ENCODE peak calls at places on chromosome 18, in four cellular contexts. F, O, P and Y are unnamed samples.
A peak's percentile ranks its signal among the peaks of the same experiment; 100 is the strongest.

GRCh38 chr18:7626922-7627440 is 59.9 kb downstream of the PTPRM start:
- DNase-seq in O (peak; percentile 60), F (peak; percentile 79), P (peak; percentile 55), Y (no peak)

GRCh38 chr18:79912994-79913831 is 38.2 kb downstream of the SLC66A2 start:
- DNase-seq in P (no peak), O (no peak), F (no peak), Y (no peak)

GRCh38 chr18:45050712-45051639 is 370.3 kb downstream of the SETBP1 start:
- DNase-seq in O (peak; percentile 97), F (peak; percentile 87), P (peak; percentile 90), Y (no peak)

GRCh38 chr18:63098014-63098981 is 221.3 kb downstream of the BCL2 start:
- DNase-seq in P (no peak), O (no peak), F (no peak), Y (no peak)

GRCh38 chr18:1090758-1091157 is 186.1 kb downstream of the ADCYAP1 start:
- DNase-seq in O (no peak), P (no peak), F (no peak), Y (no peak)

GRCh38 chr18:28469946-28470345 is 293.0 kb upstream of the CDH2 start:
- DNase-seq in P (no peak), O (no peak), F (no peak), Y (no peak)

GRCh38 chr18:54590945-54591344 is at the start of gene DYNAP:
- DNase-seq in O (no peak), F (no peak), P (no peak), Y (no peak)

GRCh38 chr18:74241970-74242369 is 49.8 kb downstream of the CYB5A start:
- DNase-seq in F (no peak), P (no peak), O (no peak), Y (no peak)

GRCh38 chr18:34086370-34086769 is 138.3 kb downstream of the NOL4 start:
- DNase-seq in F (no peak), O (no peak), P (no peak), Y (no peak)

GRCh38 chr18:21735452-21736015 is 5.1 kb upstream of the MIB1 start:
- DNase-seq in O (peak; percentile 84), F (no peak), P (peak; percentile 49), Y (no peak)

GRCh38 chr18:8616026-8616401 is 6.8 kb downstream of the RAB12 start:
- DNase-seq in O (no peak), P (no peak), F (no peak), Y (no peak)

GRCh38 chr18:44741551-44741950 is 60.9 kb downstream of the SETBP1 start:
- DNase-seq in F (no peak), O (no peak), P (no peak), Y (no peak)

GRCh38 chr18:79507076-79507545 is 111.4 kb downstream of the NFATC1 start:
- DNase-seq in F (peak; percentile 85), P (peak; percentile 78), O (peak; percentile 74), Y (peak; percentile 19)

GRCh38 chr18:52607985-52608384 is 268.0 kb downstream of the DCC start:
- DNase-seq in P (no peak), O (no peak), F (no peak), Y (no peak)

GRCh38 chr18:24446953-24447537 is 13.4 kb upstream of the HRH4 start:
- DNase-seq in O (no peak), F (no peak), P (peak; percentile 4), Y (no peak)
- TF ChIP-seq CTCF in O (peak; percentile 16), F (no peak), P (no peak), Y (no peak)

DNA sequence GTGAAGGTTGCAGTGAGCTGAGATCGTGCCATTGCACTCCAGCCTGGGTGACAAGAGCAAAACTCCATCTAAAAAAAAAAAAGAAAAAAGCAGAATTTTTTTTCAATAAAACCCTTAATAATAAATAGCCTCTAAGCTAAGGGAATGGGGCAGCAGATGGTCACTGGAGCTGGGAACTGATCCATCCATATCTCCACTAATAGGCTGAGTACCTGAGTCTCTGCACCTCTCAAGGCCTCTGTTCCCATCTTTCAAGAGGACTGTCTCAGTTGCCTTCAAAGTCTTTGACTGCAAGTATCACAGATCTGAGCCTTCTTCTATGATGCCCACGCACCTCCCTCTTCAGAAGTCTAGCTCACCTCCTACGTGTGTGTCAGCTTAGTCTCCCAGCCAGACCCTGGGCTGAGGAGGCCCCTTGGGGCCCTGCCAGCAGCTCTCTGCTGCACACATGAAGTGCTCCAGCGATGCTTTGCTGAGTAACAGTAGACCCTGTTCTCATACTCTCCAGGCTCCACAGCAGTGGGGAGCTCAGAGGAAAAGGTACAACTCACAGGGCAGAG is 32.9 kb downstream of the ST8SIA5 start:
- DNase-seq in F (no peak), P (no peak), O (no peak), Y (no peak)
- TF ChIP-seq CTCF in F (no peak), P (no peak), O (no peak), Y (no peak)

GRCh38 chr18:48106976-48107781 is 176.7 kb upstream of the SMAD2 start:
- DNase-seq in P (no peak), O (no peak), F (peak; percentile 8), Y (no peak)
- TF ChIP-seq CTCF in P (no peak), O (no peak), F (no peak), Y (no peak)

DNA sequence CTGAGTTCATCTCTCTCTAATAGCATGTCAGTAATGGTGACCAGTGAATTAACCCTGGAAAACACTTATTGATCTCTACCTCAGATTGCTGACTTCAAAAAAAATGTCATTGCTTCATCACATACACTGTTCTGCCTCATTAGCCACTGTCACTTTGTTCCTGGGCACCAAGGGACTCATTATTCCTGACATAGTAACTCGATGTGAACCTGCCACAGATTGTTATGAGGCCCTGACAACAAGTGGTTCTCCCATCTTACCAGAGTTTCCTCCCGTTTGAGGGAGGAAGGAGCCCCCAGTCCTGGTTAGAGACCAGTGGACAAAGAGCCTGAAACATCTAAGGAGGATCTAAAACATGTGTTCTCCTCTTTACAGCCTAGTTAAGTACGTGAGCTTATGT is 403.3 kb upstream of the SMIM21 start:
- DNase-seq in F (no peak), P (no peak), O (no peak), Y (no peak)
- TF ChIP-seq CTCF in F (no peak), P (no peak), O (no peak), Y (no peak)

DNA sequence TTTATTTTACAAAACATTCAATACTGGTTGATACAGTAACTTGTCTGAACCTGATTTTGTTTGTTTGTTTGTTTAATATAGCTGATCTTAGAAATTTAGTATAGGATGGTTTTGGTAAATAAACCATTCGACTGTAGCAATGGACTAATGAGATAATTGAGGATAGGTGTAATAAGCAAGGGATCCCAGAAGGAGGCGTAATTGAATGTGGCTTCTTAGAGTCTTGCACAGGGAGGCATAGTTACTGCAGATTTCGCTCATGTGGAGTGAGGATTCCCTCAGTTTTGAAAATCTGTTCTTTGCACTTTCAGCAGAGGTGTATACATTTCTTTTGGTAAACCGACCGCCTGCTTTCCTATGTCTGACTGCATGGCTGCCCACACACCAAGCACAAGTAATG is 709.6 kb downstream of the SOCS6 start:
- DNase-seq in F (no peak), P (peak; percentile 39), O (no peak), Y (no peak)
- TF ChIP-seq CTCF in F (no peak), P (peak; percentile 40), O (no peak), Y (no peak)

DNA sequence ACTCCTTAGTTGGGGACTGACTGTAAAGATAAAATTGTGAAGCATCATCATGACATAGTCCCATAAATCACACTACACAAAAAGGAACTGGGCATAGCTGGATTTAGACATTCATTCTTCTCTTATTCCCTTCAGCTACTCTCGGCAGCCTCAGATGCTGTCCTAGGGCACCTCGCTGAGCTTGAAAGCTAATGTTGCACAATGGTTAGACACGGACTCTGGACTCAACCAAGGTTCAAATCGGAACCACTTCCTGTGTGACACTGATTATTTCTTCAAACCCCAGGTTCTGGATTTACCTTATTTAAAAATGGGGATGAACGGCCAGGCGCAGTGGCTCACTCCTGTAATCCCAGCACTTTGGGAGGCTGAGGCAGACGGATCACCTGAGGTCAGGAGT is 89.8 kb downstream of the CCBE1 start:
- DNase-seq in P (no peak), O (no peak), F (no peak), Y (no peak)
- TF ChIP-seq CTCF in P (no peak), O (no peak), F (no peak), Y (no peak)

GRCh38 chr18:23689616-23690504 is 607 bp downstream of the LAMA3 start:
- DNase-seq in O (no peak), P (no peak), F (no peak), Y (peak; percentile 46)
- TF ChIP-seq CTCF in O (no peak), P (no peak), F (no peak), Y (no peak)

GRCh38 chr18:50861617-50862016 is 17.3 kb upstream of the ME2 start:
- DNase-seq in P (no peak), F (no peak), O (no peak), Y (no peak)

GRCh38 chr18:50859793-50860192 is 19.1 kb upstream of the ME2 start:
- DNase-seq in O (no peak), P (no peak), F (no peak), Y (no peak)

GRCh38 chr18:50855976-50856772 is 22.7 kb upstream of the ME2 start:
- DNase-seq in P (no peak), F (no peak), O (no peak), Y (no peak)

GRCh38 chr18:50853863-50854271 is 25.1 kb upstream of the ME2 start:
- DNase-seq in P (peak; percentile 72), O (peak; percentile 59), F (peak; percentile 46), Y (no peak)

GRCh38 chr18:50857694-50858093 is 21.2 kb upstream of the ME2 start:
- DNase-seq in O (no peak), P (no peak), F (no peak), Y (no peak)
- TF ChIP-seq CTCF in O (no peak), P (no peak), F (peak; percentile 15), Y (no peak)

GRCh38 chr18:58180172-58180571 is 136.1 kb downstream of the NEDD4L start:
- DNase-seq in F (no peak), O (no peak), P (no peak), Y (no peak)
- TF ChIP-seq CTCF in F (no peak), O (no peak), P (no peak), Y (no peak)

GRCh38 chr18:50169149-50169548 is 25.8 kb downstream of the MYO5B start:
- DNase-seq in F (no peak), O (no peak), P (no peak), Y (no peak)

GRCh38 chr18:50172367-50172766 is 22.6 kb downstream of the MYO5B start:
- DNase-seq in O (no peak), F (no peak), P (no peak), Y (no peak)

DNA sequence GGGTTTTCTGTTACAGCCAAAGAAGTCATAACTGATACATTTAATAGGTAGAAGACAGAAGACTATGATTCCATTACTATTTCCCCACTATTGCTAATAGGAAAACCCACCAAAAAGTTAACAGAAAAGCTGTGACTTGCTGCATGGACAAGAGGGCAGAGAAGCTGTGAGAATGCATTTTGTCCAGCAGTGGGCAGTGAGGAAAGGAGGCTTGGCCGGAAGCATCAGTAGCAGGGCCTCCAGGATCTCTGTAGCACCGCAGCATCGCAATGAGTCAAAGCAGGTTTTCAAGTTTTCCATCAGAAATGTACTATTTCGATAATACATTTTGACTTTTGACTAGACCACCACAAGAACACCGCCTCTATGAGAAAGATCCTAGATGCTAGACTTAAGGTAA is 24.9 kb downstream of the MYO5B start:
- DNase-seq in F (no peak), P (no peak), O (no peak), Y (no peak)
- TF ChIP-seq CTCF in F (no peak), P (peak; percentile 2), O (peak; percentile 9), Y (no peak)